ENCODE peak calls at places on chromosomes 5 and 9, in four cellular contexts. L, E, V and K are unnamed samples.
A peak's percentile ranks its signal among the peaks of the same experiment; 100 is the strongest.

GRCh38 chr5:171633776-171634470 is 151.7 kb upstream of the SMIM23 start:
- DNase-seq in L (no peak), E (no peak), V (no peak), K (no peak)

GRCh38 chr9:761155-761792 is 80.2 kb upstream of the DMRT1 start:
- DNase-seq in L (no peak), E (no peak), V (no peak), K (peak; percentile 35)

GRCh38 chr5:120229036-120229435 is 235.1 kb upstream of the PRR16 start:
- DNase-seq in L (no peak), E (no peak), V (no peak), K (no peak)

GRCh38 chr9:110101531-110102161 is 106.3 kb downstream of the C9orf152 start:
- DNase-seq in L (no peak), E (no peak), V (no peak), K (no peak)

GRCh38 chr9:92499701-92500100 is 17.4 kb upstream of the ASPN start:
- DNase-seq in L (no peak), E (no peak), V (no peak), K (no peak)

GRCh38 chr9:110559869-110560268 is 19.7 kb downstream of the SVEP1 start:
- DNase-seq in L (no peak), E (no peak), V (no peak), K (peak; percentile 51)

GRCh38 chr9:34125681-34126206 is 754 bp downstream of the DCAF12 start:
- DNase-seq in L (peak; percentile 66), E (peak; percentile 57), V (peak; percentile 50), K (peak; percentile 65)

GRCh38 chr5:150532161-150532560 is 24.2 kb downstream of the NDST1 start:
- DNase-seq in L (no peak), E (no peak), V (no peak), K (no peak)

GRCh38 chr5:112374818-112375217 is 44.3 kb downstream of the EPB41L4A start:
- DNase-seq in L (no peak), E (no peak), V (no peak), K (no peak)

GRCh38 chr5:123755587-123756324 is 243.8 kb downstream of the CSNK1G3 start:
- DNase-seq in L (no peak), E (peak; percentile 11), V (no peak), K (peak; percentile 46)

GRCh38 chr5:157222506-157223230 is 42.0 kb downstream of the ITK start:
- DNase-seq in L (no peak), E (no peak), V (peak; percentile 15), K (peak; percentile 27)

GRCh38 chr9:80796662-80797426 is 892.5 kb downstream of the TLE1 start:
- DNase-seq in L (no peak), E (no peak), V (no peak), K (no peak)

GRCh38 chr5:113806823-113807222 is 293.3 kb downstream of the YTHDC2 start:
- DNase-seq in L (no peak), E (no peak), V (peak; percentile 3), K (peak; percentile 70)

GRCh38 chr9:113638916-113639315 is 175.4 kb downstream of the RGS3 start:
- DNase-seq in L (peak; percentile 11), E (no peak), V (no peak), K (no peak)

GRCh38 chr5:147168578-147169327 is 66.1 kb upstream of the STK32A start:
- DNase-seq in L (peak; percentile 53), E (no peak), V (peak; percentile 8), K (no peak)

GRCh38 chr9:127163409-127163808 is 41.0 kb upstream of the ANGPTL2 start:
- DNase-seq in L (peak; percentile 37), E (no peak), V (peak; percentile 28), K (peak; percentile 59)

GRCh38 chr5:116583085-116583766 is 8.6 kb upstream of the SEMA6A start:
- DNase-seq in L (no peak), E (no peak), V (peak; percentile 82), K (no peak)

GRCh38 chr5:33441241-33441844 is 578 bp downstream of the TARS1 start:
- DNase-seq in L (peak; percentile 65), E (peak; percentile 17), V (no peak), K (peak; percentile 52)

GRCh38 chr9:113876806-113877236 is 712 bp downstream of the ZNF618 start:
- DNase-seq in L (no peak), E (no peak), V (no peak), K (peak; percentile 88)

GRCh38 chr5:28374492-28374934 is 1336.1 kb upstream of the CDH9 start:
- DNase-seq in L (no peak), E (no peak), V (peak; percentile 53), K (peak; percentile 51)

GRCh38 chr9:121434946-121435345 is 64.7 kb downstream of the GGTA1 start:
- DNase-seq in L (no peak), E (no peak), V (peak; percentile 20), K (peak; percentile 45)

GRCh38 chr9:134894136-134894860 is 13.7 kb downstream of the FCN2 start:
- DNase-seq in L (peak; percentile 20), E (no peak), V (no peak), K (no peak)

GRCh38 chr5:39080168-39080567 is 6.0 kb upstream of the RICTOR start:
- DNase-seq in L (no peak), E (no peak), V (no peak), K (no peak)

GRCh38 chr5:18497089-18497488 is 862.8 kb downstream of the TAF11L14 start:
- DNase-seq in L (no peak), E (no peak), V (no peak), K (no peak)

GRCh38 chr9:20623021-20623747 is 885 bp upstream of the MLLT3 start:
- DNase-seq in L (peak; percentile 69), E (no peak), V (peak; percentile 47), K (peak; percentile 61)

GRCh38 chr5:26889810-26890209 is 148.6 kb downstream of the CDH9 start:
- DNase-seq in L (no peak), E (no peak), V (no peak), K (no peak)

GRCh38 chr9:127844821-127845359 is 9.6 kb downstream of the ENG start:
- DNase-seq in L (peak; percentile 83), E (no peak), V (no peak), K (no peak)

GRCh38 chr9:105672711-105673234 is 10.5 kb downstream of the TAL2 start:
- DNase-seq in L (no peak), E (no peak), V (no peak), K (no peak)

GRCh38 chr9:97866848-97867247 is 13.8 kb downstream of the FOXE1 start:
- DNase-seq in L (no peak), E (no peak), V (no peak), K (no peak)

GRCh38 chr5:167555771-167556170 is 735.7 kb upstream of the WWC1 start:
- DNase-seq in L (peak; percentile 56), E (no peak), V (no peak), K (no peak)

GRCh38 chr5:170681013-170681433 is 102.5 kb upstream of the GABRP start:
- DNase-seq in L (peak; percentile 93), E (peak; percentile 57), V (peak; percentile 29), K (peak; percentile 39)

GRCh38 chr9:134494273-134494815 is 147.3 kb upstream of the COL5A1 start:
- DNase-seq in L (no peak), E (no peak), V (no peak), K (no peak)

GRCh38 chr5:144467795-144468194 is 297.1 kb downstream of the KCTD16 start:
- DNase-seq in L (peak; percentile 87), E (peak; percentile 20), V (peak; percentile 25), K (peak; percentile 78)

GRCh38 chr5:14665110-14665822 is 748 bp downstream of the OTULIN start:
- DNase-seq in L (peak; percentile 77), E (peak; percentile 53), V (peak; percentile 39), K (peak; percentile 64)

GRCh38 chr9:134602547-134603362 is 38.8 kb upstream of the COL5A1 start:
- DNase-seq in L (peak; percentile 81), E (peak; percentile 28), V (peak; percentile 69), K (peak; percentile 97)

GRCh38 chr5:125113328-125113727 is 366.9 kb upstream of the ZNF608 start:
- DNase-seq in L (no peak), E (no peak), V (no peak), K (no peak)

GRCh38 chr5:179324760-179325295 is 20.4 kb downstream of the ADAMTS2 start:
- DNase-seq in L (no peak), E (no peak), V (no peak), K (no peak)

GRCh38 chr5:146461319-146461718 is 14.2 kb downstream of the TCERG1 start:
- DNase-seq in L (no peak), E (no peak), V (no peak), K (peak; percentile 23)

GRCh38 chr5:55540525-55540924 is 5.8 kb upstream of the PLPP1 start:
- DNase-seq in L (no peak), E (no peak), V (no peak), K (no peak)

GRCh38 chr5:55544341-55544740 is 9.6 kb upstream of the PLPP1 start:
- DNase-seq in L (no peak), E (no peak), V (peak; percentile 14), K (peak; percentile 27)

GRCh38 chr5:55538621-55539020 is 3.9 kb upstream of the PLPP1 start:
- DNase-seq in L (no peak), E (no peak), V (no peak), K (peak; percentile 22)

GRCh38 chr5:55541056-55541635 is 6.4 kb upstream of the PLPP1 start:
- DNase-seq in L (no peak), E (no peak), V (no peak), K (no peak)

GRCh38 chr5:55540024-55540423 is 5.3 kb upstream of the PLPP1 start:
- DNase-seq in L (no peak), E (no peak), V (peak; percentile 40), K (peak; percentile 54)
- H3K9ac ChIP-seq in L (no peak overlapping the region), E (no peak overlapping the region), V (no peak overlapping the region), K (no peak overlapping the region)

DNA sequence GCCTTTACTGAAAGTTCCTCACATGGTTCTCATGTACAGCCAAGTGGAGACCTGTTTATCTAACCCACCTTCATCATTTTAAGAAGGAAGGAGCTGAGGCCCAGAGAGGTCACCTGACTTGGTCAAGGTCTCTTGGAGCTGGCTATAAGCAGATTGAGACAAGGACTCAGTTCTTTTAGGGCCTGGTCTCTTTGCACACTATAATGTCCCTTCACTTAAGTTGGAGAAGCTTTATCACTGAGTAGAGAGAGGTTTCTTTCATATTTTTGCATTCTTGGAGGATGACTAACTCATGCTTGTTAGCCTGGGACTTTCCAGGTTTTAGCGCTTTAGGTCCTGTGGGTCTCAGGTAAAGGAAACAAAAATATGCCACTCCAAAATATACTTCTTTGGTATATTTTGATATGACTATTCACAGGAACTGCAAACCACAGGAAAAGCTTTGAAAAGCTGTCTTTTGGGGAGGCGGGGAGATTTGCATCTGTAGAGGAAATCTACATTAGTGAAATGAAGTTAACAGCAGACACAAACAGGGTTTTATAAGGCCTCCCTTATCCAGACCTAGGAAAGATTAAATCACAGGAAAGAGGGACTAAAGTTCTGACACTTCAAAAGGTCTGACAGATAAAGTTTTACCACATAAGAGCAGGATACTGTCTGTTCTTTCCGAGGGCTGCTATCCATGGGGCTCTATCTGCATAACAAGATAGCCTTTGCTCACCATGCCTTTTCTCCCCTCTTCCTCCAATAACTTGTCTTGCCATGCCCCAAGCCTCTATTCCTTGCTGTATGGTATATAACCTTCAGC is 95.8 kb upstream of the ANKRD55 start:
- DNase-seq in L (no peak), E (no peak), V (peak; percentile 84), K (peak; percentile 50)
- H3K9ac ChIP-seq in L (no peak overlapping the region), E (no peak overlapping the region), V (no peak overlapping the region), K (no peak overlapping the region)

GRCh38 chr9:104091708-104092107 is 2.4 kb upstream of the SMC2 start:
- DNase-seq in L (no peak), E (no peak), V (peak; percentile 24), K (no peak)
- H3K9ac ChIP-seq in L (no peak overlapping the region), E (no peak overlapping the region), V (no peak overlapping the region), K (no peak overlapping the region)

DNA sequence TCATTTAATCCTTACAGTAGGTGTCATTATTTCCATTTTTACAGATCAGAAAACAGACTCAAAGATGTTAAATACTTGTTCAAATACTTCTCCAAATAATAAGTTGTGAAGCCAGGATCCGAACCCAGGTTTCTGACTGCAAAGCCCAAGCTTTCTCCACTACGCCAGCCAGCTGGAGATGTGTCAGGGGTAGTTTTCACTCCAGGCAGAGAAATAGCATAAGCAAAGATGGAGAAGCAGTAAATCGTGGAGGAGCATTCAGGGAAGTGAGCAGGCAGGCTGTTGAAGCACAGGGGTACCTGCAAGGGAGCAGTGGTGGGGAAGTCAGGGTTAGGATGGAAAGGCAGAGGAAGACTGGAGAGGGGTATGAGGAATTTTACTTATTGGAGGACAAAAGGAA is 2.9 kb downstream of the TLN1 start:
- DNase-seq in L (no peak), E (no peak), V (no peak), K (no peak)
- H3K9ac ChIP-seq in L (peak overlapping the region; percentile 60), E (peak overlapping the region; percentile 62), V (peak overlapping the region; percentile 30), K (peak overlapping the region; percentile 99)